ENCODE peak calls at places on chromosomes 6 and 20, in eight cellular contexts. F, U, T, W, X, Q, N and Y are unnamed samples.
A peak's percentile ranks its signal among the peaks of the same experiment; 100 is the strongest.

GRCh38 chr20:24677626-24678328 is 208.3 kb downstream of the SYNDIG1 start:
- DNase-seq in F (no peak), X (no peak), W (no peak), T (no peak), N (no peak), U (no peak), Q (no peak), Y (no peak)

GRCh38 chr20:17654649-17655285 is 27.3 kb downstream of the RRBP1 start:
- DNase-seq in N (peak; percentile 74), X (no peak), U (no peak), Q (no peak), F (peak; percentile 37), W (peak; percentile 71), T (peak; percentile 68), Y (no peak)

GRCh38 chr6:134422426-134423231 is 104.7 kb upstream of the SGK1 start:
- DNase-seq in N (no peak), T (no peak), Q (no peak), W (no peak), F (peak; percentile 85), U (peak; percentile 100), X (peak; percentile 28), Y (no peak)

GRCh38 chr6:82337688-82338257 is 25.8 kb upstream of the TPBG start:
- DNase-seq in Q (no peak), U (no peak), N (peak; percentile 3), F (no peak), W (no peak), X (peak; percentile 13), T (no peak), Y (no peak)

GRCh38 chr20:49590163-49591017 is 22.5 kb upstream of the PTGIS start:
- DNase-seq in W (no peak), F (no peak), X (no peak), N (no peak), U (no peak), Q (no peak), T (no peak), Y (no peak)

GRCh38 chr20:22908944-22909343 is 126.2 kb upstream of the SSTR4 start:
- DNase-seq in T (no peak), N (no peak), F (no peak), Q (no peak), U (no peak), X (no peak), W (no peak), Y (no peak)

GRCh38 chr6:111551521-111552231 is 54.0 kb downstream of the TRAF3IP2 start:
- DNase-seq in F (no peak), U (peak; percentile 58), T (no peak), Q (no peak), W (no peak), X (no peak), N (peak; percentile 95), Y (no peak)

GRCh38 chr20:24102749-24103148 is 114.2 kb upstream of the GGTLC1 start:
- DNase-seq in F (peak; percentile 47), W (no peak), X (no peak), T (no peak), U (no peak), N (no peak), Q (no peak), Y (no peak)

GRCh38 chr6:154909821-154910220 is 85.3 kb upstream of the TIAM2 start:
- DNase-seq in U (peak; percentile 50), W (no peak), T (no peak), X (no peak), Q (no peak), F (no peak), N (no peak), Y (no peak)

GRCh38 chr6:154914288-154914687 is 80.8 kb upstream of the TIAM2 start:
- DNase-seq in U (no peak), T (no peak), N (no peak), F (no peak), Q (no peak), W (no peak), X (no peak), Y (no peak)

GRCh38 chr6:154907293-154907692 is 87.8 kb upstream of the TIAM2 start:
- DNase-seq in F (no peak), N (no peak), U (peak; percentile 47), T (no peak), X (no peak), Q (no peak), W (no peak), Y (no peak)

GRCh38 chr6:154908723-154909122 is 86.4 kb upstream of the TIAM2 start:
- DNase-seq in Q (no peak), N (no peak), F (no peak), W (no peak), T (no peak), X (no peak), U (no peak), Y (no peak)
- TF ChIP-seq CTCF in Q (no peak), N (no peak), F (no peak), W (no peak), T (no peak), X (no peak), U (no peak), Y (no peak)

GRCh38 chr20:60820149-60820548 is 431.9 kb upstream of the CDH4 start:
- DNase-seq in N (no peak), U (no peak), T (no peak), Q (no peak), W (no peak), F (no peak), X (no peak), Y (no peak)

GRCh38 chr20:60816901-60817300 is 435.2 kb upstream of the CDH4 start:
- DNase-seq in N (no peak), W (no peak), X (no peak), Q (no peak), U (no peak), F (no peak), T (no peak), Y (no peak)

GRCh38 chr20:60823001-60823649 is 428.9 kb upstream of the CDH4 start:
- DNase-seq in X (no peak), N (no peak), F (no peak), Q (no peak), W (no peak), T (no peak), U (no peak), Y (no peak)

GRCh38 chr20:60819511-60819910 is 432.6 kb upstream of the CDH4 start:
- DNase-seq in U (no peak), Q (no peak), T (no peak), N (no peak), F (no peak), W (no peak), X (no peak), Y (no peak)

DNA sequence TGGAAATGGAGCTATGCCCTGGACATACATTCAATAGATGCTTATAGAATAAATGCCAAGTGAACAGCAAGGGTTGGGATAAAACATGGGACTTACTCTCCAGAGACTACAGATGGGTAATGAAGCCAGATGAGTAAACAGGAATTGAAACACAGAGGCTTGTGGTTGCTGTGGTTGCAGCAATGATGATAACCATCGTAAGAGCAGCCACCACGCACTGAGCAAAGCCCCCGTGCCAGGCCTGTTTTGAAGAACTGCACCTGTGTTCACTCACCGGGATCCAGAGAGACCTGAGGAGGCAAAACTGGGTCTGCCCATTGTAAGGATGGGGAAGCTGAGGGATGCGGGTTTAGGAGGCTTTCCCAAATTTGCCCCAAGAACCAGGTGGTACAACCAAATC is 431.1 kb upstream of the CDH4 start:
- DNase-seq in T (no peak), X (no peak), F (no peak), N (no peak), U (no peak), Q (no peak), W (no peak), Y (no peak)
- H3K27ac ChIP-seq in T (no peak overlapping the region), X (no peak overlapping the region), F (no peak overlapping the region), N (no peak overlapping the region), U (no peak overlapping the region), Q (no peak overlapping the region), W (no peak overlapping the region), Y (no peak overlapping the region)

DNA sequence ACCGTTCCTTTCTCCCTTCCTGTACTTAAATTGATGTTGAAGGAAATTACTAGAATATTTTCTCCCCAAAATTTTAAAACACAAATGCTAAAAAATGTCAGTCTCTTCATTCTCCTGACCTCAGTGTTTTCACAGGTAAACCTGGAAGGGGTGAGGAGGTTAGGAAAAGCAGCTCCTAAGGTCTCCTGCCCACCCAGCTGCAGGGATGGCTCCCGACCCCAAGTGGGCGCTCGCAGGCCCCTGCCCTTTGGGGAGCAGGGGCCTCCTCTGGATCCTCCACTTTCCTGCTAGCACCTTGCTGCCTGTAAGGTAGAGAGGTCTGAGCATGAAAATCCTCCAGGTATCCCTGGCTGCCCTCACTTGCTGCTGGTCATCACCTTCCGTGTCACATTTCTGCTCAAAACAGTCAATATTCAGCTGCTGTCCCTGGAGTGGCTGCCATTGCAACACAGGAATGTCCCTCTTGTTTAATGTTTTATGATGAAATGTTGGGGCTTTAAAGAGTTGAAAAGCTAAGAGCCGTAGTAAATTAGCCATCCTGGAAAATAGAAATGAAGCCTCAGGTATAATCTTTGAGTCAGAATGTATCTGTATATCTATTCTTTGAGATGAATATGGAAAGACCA is 10.9 kb upstream of the HSP90AB1 start:
- DNase-seq in F (no peak), W (no peak), U (no peak), X (no peak), Q (no peak), N (no peak), T (no peak), Y (no peak)
- H3K4me1 ChIP-seq in F (peaks cover 39% of the 10 kb centered on the region), W (peaks cover 53% of the 10 kb centered on the region), U (peaks cover 35% of the 10 kb centered on the region), X (peaks cover 29% of the 10 kb centered on the region), Q (peaks cover 10% of the 10 kb centered on the region), N (peaks cover 31% of the 10 kb centered on the region), T (peaks cover 35% of the 10 kb centered on the region), Y (peaks cover 52% of the 10 kb centered on the region)

GRCh38 chr6:166999145-166999844 is at the start of gene CEP43:
- DNase-seq in T (peak; percentile 95), Q (peak; percentile 96), W (peak; percentile 93), F (peak; percentile 90), X (peak; percentile 88), U (peak; percentile 82), N (peak; percentile 95), Y (peak; percentile 91)
- TF ChIP-seq CTCF in T (no peak), Q (no peak), W (no peak), F (no peak), X (no peak), U (no peak), N (no peak), Y (no peak)